ENCODE peak calls at places on chromosomes 7 and 10, in five cellular contexts. One of them, this sample, is unnamed.

GRCh38 chr10:46234431-46235060 is 52.3 kb upstream of the ANTXRL start:
- DNase-seq in hepatocyte: no peak
- DNase-seq in AG10803: no peak
- DNase-seq in IMR-90: no peak
- DNase-seq in astrocyte of the spinal cord: no peak
- DNase-seq in this sample: no peak

GRCh38 chr7:50921114-50921513 is 138.4 kb upstream of the GRB10 start:
- DNase-seq in AG10803: no peak
- DNase-seq in hepatocyte: peak; percentile 34
- DNase-seq in astrocyte of the spinal cord: no peak
- DNase-seq in IMR-90: no peak
- DNase-seq in this sample: no peak

GRCh38 chr7:19175241-19175640 is 30.0 kb upstream of the FERD3L start:
- DNase-seq in hepatocyte: no peak
- DNase-seq in AG10803: no peak
- DNase-seq in IMR-90: no peak
- DNase-seq in astrocyte of the spinal cord: no peak
- DNase-seq in this sample: no peak

GRCh38 chr7:27167916-27168264 is 2.6 kb upstream of the HOXA9 start:
- DNase-seq in hepatocyte: no peak
- DNase-seq in IMR-90: no peak
- DNase-seq in AG10803: peak; percentile 81
- DNase-seq in astrocyte of the spinal cord: no peak
- DNase-seq in this sample: no peak

GRCh38 chr7:41058986-41059741 is 643.7 kb downstream of the INHBA start:
- DNase-seq in hepatocyte: peak; percentile 44
- DNase-seq in AG10803: no peak
- DNase-seq in astrocyte of the spinal cord: no peak
- DNase-seq in IMR-90: peak; percentile 51
- DNase-seq in this sample: peak; percentile 22

GRCh38 chr7:128014864-128015263 is 16.4 kb downstream of the LRRC4 start:
- DNase-seq in IMR-90: no peak
- DNase-seq in astrocyte of the spinal cord: no peak
- DNase-seq in hepatocyte: no peak
- DNase-seq in AG10803: no peak
- DNase-seq in this sample: no peak

GRCh38 chr7:55532150-55532917 is 40.0 kb downstream of the VOPP1 start:
- DNase-seq in AG10803: no peak
- DNase-seq in hepatocyte: no peak
- DNase-seq in astrocyte of the spinal cord: no peak
- DNase-seq in IMR-90: no peak
- DNase-seq in this sample: no peak

GRCh38 chr10:15227611-15228372 is 59.3 kb upstream of the NMT2 start:
- DNase-seq in hepatocyte: no peak
- DNase-seq in IMR-90: peak; percentile 74
- DNase-seq in astrocyte of the spinal cord: no peak
- DNase-seq in AG10803: peak; percentile 74
- DNase-seq in this sample: peak; percentile 48

GRCh38 chr7:23680417-23681405 is 712 bp downstream of the FAM221A start:
- DNase-seq in AG10803: peak; percentile 18
- DNase-seq in IMR-90: peak; percentile 62
- DNase-seq in astrocyte of the spinal cord: peak; percentile 43
- DNase-seq in hepatocyte: peak; percentile 84
- DNase-seq in this sample: peak; percentile 32

GRCh38 chr10:33026422-33026821 is 68.4 kb upstream of the ITGB1 start:
- DNase-seq in AG10803: no peak
- DNase-seq in hepatocyte: no peak
- DNase-seq in astrocyte of the spinal cord: no peak
- DNase-seq in IMR-90: no peak
- DNase-seq in this sample: no peak

GRCh38 chr10:33022090-33022489 is 64.1 kb upstream of the ITGB1 start:
- DNase-seq in hepatocyte: no peak
- DNase-seq in IMR-90: no peak
- DNase-seq in AG10803: no peak
- DNase-seq in astrocyte of the spinal cord: no peak
- DNase-seq in this sample: no peak

GRCh38 chr10:33027088-33027487 is 69.1 kb upstream of the ITGB1 start:
- DNase-seq in hepatocyte: no peak
- DNase-seq in IMR-90: no peak
- DNase-seq in AG10803: no peak
- DNase-seq in astrocyte of the spinal cord: no peak
- DNase-seq in this sample: no peak

GRCh38 chr10:33025039-33025438 is 67.0 kb upstream of the ITGB1 start:
- DNase-seq in IMR-90: no peak
- DNase-seq in astrocyte of the spinal cord: no peak
- DNase-seq in AG10803: no peak
- DNase-seq in hepatocyte: no peak
- DNase-seq in this sample: no peak

GRCh38 chr10:33025910-33026309 is 67.9 kb upstream of the ITGB1 start:
- DNase-seq in IMR-90: no peak
- DNase-seq in AG10803: no peak
- DNase-seq in astrocyte of the spinal cord: no peak
- DNase-seq in hepatocyte: no peak
- DNase-seq in this sample: no peak
- TF ChIP-seq CTCF in IMR-90: no peak
- TF ChIP-seq CTCF in AG10803: no peak
- TF ChIP-seq CTCF in astrocyte of the spinal cord: no peak
- TF ChIP-seq CTCF in hepatocyte: no peak
- TF ChIP-seq CTCF in this sample: no peak

GRCh38 chr10:71999360-72000072 is 35.3 kb downstream of the CHST3 start:
- DNase-seq in IMR-90: peak; percentile 73
- DNase-seq in AG10803: peak; percentile 69
- DNase-seq in hepatocyte: peak; percentile 80
- DNase-seq in astrocyte of the spinal cord: peak; percentile 87
- DNase-seq in this sample: peak; percentile 47

GRCh38 chr10:71996598-71997371 is 32.6 kb downstream of the CHST3 start:
- DNase-seq in astrocyte of the spinal cord: no peak
- DNase-seq in IMR-90: no peak
- DNase-seq in hepatocyte: no peak
- DNase-seq in AG10803: no peak
- DNase-seq in this sample: no peak

GRCh38 chr10:72000073-72001025 is 36.2 kb downstream of the CHST3 start:
- DNase-seq in IMR-90: no peak
- DNase-seq in AG10803: no peak
- DNase-seq in astrocyte of the spinal cord: no peak
- DNase-seq in hepatocyte: no peak
- DNase-seq in this sample: no peak

GRCh38 chr10:71998119-71998839 is 34.1 kb downstream of the CHST3 start:
- DNase-seq in hepatocyte: no peak
- DNase-seq in astrocyte of the spinal cord: no peak
- DNase-seq in IMR-90: no peak
- DNase-seq in AG10803: no peak
- DNase-seq in this sample: no peak

GRCh38 chr10:71998840-71999194 is 34.6 kb downstream of the CHST3 start:
- DNase-seq in hepatocyte: peak; percentile 75
- DNase-seq in AG10803: peak; percentile 69
- DNase-seq in astrocyte of the spinal cord: peak; percentile 76
- DNase-seq in IMR-90: peak; percentile 75
- DNase-seq in this sample: peak; percentile 70
- H3K4me3 ChIP-seq in hepatocyte: no peak overlapping the region
- H3K4me3 ChIP-seq in AG10803: no peak overlapping the region
- H3K4me3 ChIP-seq in astrocyte of the spinal cord: no peak overlapping the region
- H3K4me3 ChIP-seq in IMR-90: no peak overlapping the region
- H3K4me3 ChIP-seq in this sample: no peak overlapping the region

GRCh38 chr7:102004831-102005230 is 187.4 kb downstream of the CUX1 start:
- DNase-seq in astrocyte of the spinal cord: no peak
- DNase-seq in IMR-90: no peak
- DNase-seq in hepatocyte: no peak
- DNase-seq in AG10803: no peak
- DNase-seq in this sample: no peak
- TF ChIP-seq CTCF in astrocyte of the spinal cord: no peak
- TF ChIP-seq CTCF in IMR-90: no peak
- TF ChIP-seq CTCF in hepatocyte: no peak
- TF ChIP-seq CTCF in AG10803: no peak
- TF ChIP-seq CTCF in this sample: no peak

GRCh38 chr7:101863598-101863997 is 46.2 kb downstream of the CUX1 start:
- DNase-seq in hepatocyte: no peak
- DNase-seq in astrocyte of the spinal cord: no peak
- DNase-seq in IMR-90: no peak
- DNase-seq in AG10803: no peak
- DNase-seq in this sample: no peak

GRCh38 chr7:101860316-101861222 is 43.1 kb downstream of the CUX1 start:
- DNase-seq in IMR-90: no peak
- DNase-seq in hepatocyte: no peak
- DNase-seq in AG10803: no peak
- DNase-seq in astrocyte of the spinal cord: no peak
- DNase-seq in this sample: no peak

GRCh38 chr7:101859411-101860106 is 42.1 kb downstream of the CUX1 start:
- DNase-seq in astrocyte of the spinal cord: no peak
- DNase-seq in hepatocyte: no peak
- DNase-seq in AG10803: peak; percentile 49
- DNase-seq in IMR-90: no peak
- DNase-seq in this sample: peak; percentile 58

GRCh38 chr7:101862280-101863220 is 45.1 kb downstream of the CUX1 start:
- DNase-seq in astrocyte of the spinal cord: no peak
- DNase-seq in AG10803: no peak
- DNase-seq in hepatocyte: no peak
- DNase-seq in IMR-90: peak; percentile 27
- DNase-seq in this sample: no peak

DNA sequence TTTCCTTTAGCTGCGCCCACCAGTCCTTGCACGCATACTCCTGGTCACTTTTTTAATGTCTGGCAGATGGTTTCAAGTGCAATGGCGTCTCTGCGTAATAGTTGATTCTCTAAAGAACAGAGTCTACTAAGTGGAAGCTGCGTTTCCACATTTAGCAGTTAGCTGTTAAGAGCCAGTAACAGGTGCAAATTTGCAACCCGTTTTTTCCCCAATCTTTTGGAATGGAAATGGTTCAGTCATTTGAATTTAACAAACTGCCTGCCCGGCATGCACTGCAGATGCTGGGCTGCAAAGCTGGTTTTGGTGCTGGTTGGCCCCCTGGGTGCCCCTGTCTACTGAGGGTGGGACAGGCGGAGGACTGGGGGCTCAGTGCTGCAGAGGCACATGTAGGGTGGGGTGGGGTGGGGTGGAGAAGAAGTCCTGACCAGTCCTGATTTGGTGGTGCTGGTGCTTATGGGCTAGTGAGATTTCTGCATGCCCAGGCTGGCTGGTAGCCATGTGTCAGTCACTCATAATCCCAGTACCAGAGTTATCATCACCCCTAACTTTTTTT is 43.9 kb downstream of the CUX1 start:
- DNase-seq in astrocyte of the spinal cord: no peak
- DNase-seq in IMR-90: no peak
- DNase-seq in AG10803: no peak
- DNase-seq in hepatocyte: no peak
- DNase-seq in this sample: no peak
- H3K4me3 ChIP-seq in astrocyte of the spinal cord: no peak overlapping the region
- H3K4me3 ChIP-seq in IMR-90: no peak overlapping the region
- H3K4me3 ChIP-seq in AG10803: no peak overlapping the region
- H3K4me3 ChIP-seq in hepatocyte: no peak overlapping the region
- H3K4me3 ChIP-seq in this sample: no peak overlapping the region

GRCh38 chr7:74429153-74429747 is 24.5 kb upstream of the GTF2IRD1 start:
- DNase-seq in AG10803: peak; percentile 76
- DNase-seq in IMR-90: peak; percentile 75
- DNase-seq in astrocyte of the spinal cord: peak; percentile 73
- DNase-seq in hepatocyte: no peak
- DNase-seq in this sample: peak; percentile 80
- TF ChIP-seq CTCF in AG10803: no peak
- TF ChIP-seq CTCF in IMR-90: no peak
- TF ChIP-seq CTCF in astrocyte of the spinal cord: no peak
- TF ChIP-seq CTCF in hepatocyte: no peak
- TF ChIP-seq CTCF in this sample: no peak

GRCh38 chr10:34817586-34817985 is 2.5 kb upstream of the PARD3 start:
- DNase-seq in hepatocyte: no peak
- DNase-seq in AG10803: no peak
- DNase-seq in IMR-90: no peak
- DNase-seq in astrocyte of the spinal cord: no peak
- DNase-seq in this sample: no peak

GRCh38 chr10:34815174-34816066 is at the start of gene PARD3:
- DNase-seq in AG10803: peak; percentile 51
- DNase-seq in astrocyte of the spinal cord: peak; percentile 56
- DNase-seq in IMR-90: peak; percentile 51
- DNase-seq in hepatocyte: peak; percentile 88
- DNase-seq in this sample: peak; percentile 35

GRCh38 chr10:34817054-34817453 is 2.0 kb upstream of the PARD3 start:
- DNase-seq in hepatocyte: no peak
- DNase-seq in astrocyte of the spinal cord: no peak
- DNase-seq in AG10803: no peak
- DNase-seq in IMR-90: no peak
- DNase-seq in this sample: no peak

GRCh38 chr10:34814228-34815173 is 595 bp downstream of the PARD3 start:
- DNase-seq in astrocyte of the spinal cord: peak; percentile 39
- DNase-seq in AG10803: peak; percentile 30
- DNase-seq in IMR-90: peak; percentile 27
- DNase-seq in hepatocyte: peak; percentile 82
- DNase-seq in this sample: peak; percentile 43

DNA sequence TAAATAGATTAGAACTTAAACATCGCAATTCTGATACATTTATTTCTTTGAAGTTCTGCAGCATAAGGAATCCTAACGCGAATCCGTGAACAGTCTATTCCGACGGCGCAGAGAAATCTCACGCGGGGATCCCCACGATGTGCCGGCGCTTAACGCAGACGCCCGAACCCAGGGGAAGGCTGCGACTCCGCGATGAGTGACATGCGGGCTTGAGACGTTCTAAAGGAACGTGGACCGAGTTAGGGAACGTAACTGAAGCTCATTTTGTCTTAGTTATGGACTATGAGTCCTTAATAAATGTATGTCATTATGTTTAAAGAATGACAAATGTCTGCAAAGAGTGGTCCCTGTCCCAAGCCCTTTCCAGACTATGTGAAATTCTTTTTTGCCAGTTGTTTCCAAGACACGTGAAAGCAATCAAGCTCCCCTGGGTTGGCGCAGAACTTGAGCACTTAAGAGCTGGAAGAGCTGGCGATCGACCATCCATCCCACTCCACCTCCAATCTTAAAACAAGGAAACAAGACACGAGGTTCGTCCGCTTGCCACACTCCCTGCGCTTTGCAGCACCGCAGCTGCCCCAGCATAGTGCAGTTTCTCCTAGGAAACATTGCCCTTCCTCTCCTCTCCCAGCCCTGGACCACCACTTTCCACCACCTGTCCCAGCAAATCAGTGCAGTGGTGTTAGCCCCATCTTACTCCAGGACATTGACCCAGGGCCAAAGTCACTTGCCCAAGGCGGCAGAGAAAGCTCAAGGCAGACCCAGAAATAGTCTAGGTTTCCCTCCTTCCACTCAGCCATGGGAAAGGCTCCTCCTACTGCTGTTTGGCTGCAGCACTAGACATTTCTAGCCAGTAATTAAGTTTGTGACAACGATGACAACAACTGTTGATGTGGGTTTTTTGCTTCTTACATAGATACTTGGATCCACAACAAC is 1.2 kb upstream of the PARD3 start:
- DNase-seq in astrocyte of the spinal cord: peak; percentile 45
- DNase-seq in IMR-90: peak; percentile 30
- DNase-seq in hepatocyte: peak; percentile 42
- DNase-seq in AG10803: peak; percentile 37
- DNase-seq in this sample: peak; percentile 54
- H3K4me3 ChIP-seq in astrocyte of the spinal cord: peak overlapping the region; percentile 67
- H3K4me3 ChIP-seq in IMR-90: peak overlapping the region; percentile 98
- H3K4me3 ChIP-seq in hepatocyte: peak overlapping the region; percentile 89
- H3K4me3 ChIP-seq in AG10803: peak overlapping the region; percentile 66
- H3K4me3 ChIP-seq in this sample: peak overlapping the region; percentile 60

This sample was measured in cardiac fibroblast.